ENCODE peak calls at places on chromosomes 5 and 9, in ten cellular contexts. G is T47D, T is ecto neural progenitor cell, D is WTC11, E is left cardiac atrium, C is T-helper 2 cell, P is HTR-8/SVneo, V is Ammon's horn, Y is MCF 10A, M is GDM1. F is an unnamed sample.
A peak's percentile ranks its signal among the peaks of the same experiment; 100 is the strongest.

GRCh38 chr9:112361602-112362001 is 18.3 kb upstream of the HSDL2 start:
- DNase-seq in G (peak; percentile 67), V (peak; percentile 35), Y (peak; percentile 48), C (no peak), M (no peak), E (no peak), P (peak; percentile 28), T (no peak), D (no peak), F (peak; percentile 27)

GRCh38 chr9:38067892-38068615 is 973 bp downstream of the SHB start:
- DNase-seq in D (peak; percentile 30), G (no peak), V (no peak), E (peak; percentile 51), M (no peak), T (peak; percentile 60), P (no peak), C (no peak), Y (no peak), F (no peak)

GRCh38 chr5:52709171-52709925 is 78.4 kb upstream of the ITGA1 start:
- DNase-seq in T (no peak), G (no peak), Y (no peak), M (peak; percentile 3), E (no peak), D (no peak), P (no peak), C (no peak), V (no peak), F (no peak)

GRCh38 chr9:88041447-88041846 is 67.1 kb upstream of the CDK20 start:
- DNase-seq in P (no peak), C (no peak), V (peak; percentile 24), T (no peak), D (no peak), E (no peak), M (no peak), Y (peak; percentile 11), G (peak; percentile 7), F (no peak)

GRCh38 chr9:79565245-79565644 is 6.5 kb upstream of the TLE4 start:
- DNase-seq in P (no peak), D (no peak), G (no peak), V (no peak), Y (no peak), M (no peak), E (no peak), C (no peak), T (no peak), F (no peak)

GRCh38 chr5:54742417-54742889 is 224.9 kb downstream of the SNX18 start:
- DNase-seq in P (peak; percentile 78), T (no peak), V (no peak), D (no peak), M (no peak), C (no peak), G (peak; percentile 87), Y (peak; percentile 67), E (peak; percentile 40), F (no peak)

GRCh38 chr5:30768061-30768460 is 425.4 kb upstream of the CDH6 start:
- DNase-seq in E (no peak), G (no peak), P (no peak), C (no peak), Y (no peak), M (no peak), T (no peak), V (no peak), D (no peak), F (no peak)

GRCh38 chr5:65971643-65972042 is 45.3 kb downstream of the ERBIN start:
- DNase-seq in P (no peak), Y (no peak), G (no peak), V (no peak), D (no peak), C (no peak), E (no peak), M (no peak), T (no peak), F (no peak)